ENCODE peak calls at places on chromosomes 1 and 21, in six cellular contexts. One of them, this sample, is unnamed.

GRCh38 chr1:35111106-35111505 is 31.9 kb downstream of the ZMYM1 start:
- DNase-seq in retina: no peak
- DNase-seq in right lobe of liver: no peak
- DNase-seq in HTR-8/SVneo: no peak
- DNase-seq in cardiac fibroblast: peak
- DNase-seq in stomach: no peak
- DNase-seq in this sample: peak

GRCh38 chr21:42983102-42983501 is 8.7 kb downstream of the PKNOX1 start:
- DNase-seq in retina: no peak
- DNase-seq in right lobe of liver: no peak
- DNase-seq in HTR-8/SVneo: no peak
- DNase-seq in cardiac fibroblast: no peak
- DNase-seq in stomach: no peak
- DNase-seq in this sample: no peak

GRCh38 chr21:14901482-14901958 is 163.3 kb downstream of the NRIP1 start:
- DNase-seq in retina: no peak
- DNase-seq in right lobe of liver: no peak
- DNase-seq in HTR-8/SVneo: no peak
- DNase-seq in cardiac fibroblast: peak
- DNase-seq in stomach: no peak
- DNase-seq in this sample: peak

GRCh38 chr1:227333423-227333822 is 15.1 kb upstream of the CDC42BPA start:
- DNase-seq in retina: no peak
- DNase-seq in right lobe of liver: no peak
- DNase-seq in HTR-8/SVneo: no peak
- DNase-seq in cardiac fibroblast: no peak
- DNase-seq in stomach: no peak
- DNase-seq in this sample: peak

GRCh38 chr1:96660503-96660902 is 61.1 kb upstream of the PTBP2 start:
- DNase-seq in retina: no peak
- DNase-seq in right lobe of liver: no peak
- DNase-seq in HTR-8/SVneo: no peak
- DNase-seq in cardiac fibroblast: peak
- DNase-seq in stomach: no peak
- DNase-seq in this sample: peak

GRCh38 chr1:81406292-81406691 is 394.4 kb upstream of the ADGRL2 start:
- DNase-seq in retina: no peak
- DNase-seq in right lobe of liver: no peak
- DNase-seq in HTR-8/SVneo: no peak
- DNase-seq in cardiac fibroblast: peak
- DNase-seq in stomach: no peak
- DNase-seq in this sample: no peak

GRCh38 chr21:16590186-16590585 is 860.4 kb downstream of the USP25 start:
- DNase-seq in retina: no peak
- DNase-seq in right lobe of liver: no peak
- DNase-seq in HTR-8/SVneo: no peak
- DNase-seq in cardiac fibroblast: no peak
- DNase-seq in stomach: no peak
- DNase-seq in this sample: no peak

GRCh38 chr21:33403128-33403785 is at the start of gene IFNGR2:
- DNase-seq in retina: no peak
- DNase-seq in right lobe of liver: peak
- DNase-seq in HTR-8/SVneo: no peak
- DNase-seq in cardiac fibroblast: no peak
- DNase-seq in stomach: peak
- DNase-seq in this sample: no peak

GRCh38 chr1:185213086-185213485 is 56.1 kb downstream of the SWT1 start:
- DNase-seq in retina: no peak
- DNase-seq in right lobe of liver: no peak
- DNase-seq in HTR-8/SVneo: no peak
- DNase-seq in cardiac fibroblast: peak
- DNase-seq in stomach: no peak
- DNase-seq in this sample: peak

GRCh38 chr1:228015276-228016180 is 8.7 kb downstream of the WNT3A start:
- DNase-seq in retina: no peak
- DNase-seq in right lobe of liver: peak
- DNase-seq in HTR-8/SVneo: peak
- DNase-seq in cardiac fibroblast: peak
- DNase-seq in stomach: no peak
- DNase-seq in this sample: peak

GRCh38 chr1:199733125-199733524 is 294.4 kb upstream of the NR5A2 start:
- DNase-seq in retina: no peak
- DNase-seq in right lobe of liver: no peak
- DNase-seq in HTR-8/SVneo: no peak
- DNase-seq in cardiac fibroblast: peak
- DNase-seq in stomach: no peak
- DNase-seq in this sample: no peak

GRCh38 chr1:119330062-119330939 is 38.3 kb upstream of the HAO2 start:
- DNase-seq in retina: no peak
- DNase-seq in right lobe of liver: no peak
- DNase-seq in HTR-8/SVneo: no peak
- DNase-seq in cardiac fibroblast: no peak
- DNase-seq in stomach: no peak
- DNase-seq in this sample: no peak

This sample was measured in LHCN-M2.